ENCODE peak calls at places on chromosomes 7 and 10, in nine cellular contexts. O is stimulated activated CD8-positive, alpha-beta memory T cell treated with anti-CD3 and anti-CD28 coated beads, Interleukin-15, amount 100 ng/mL, for 1 hour; J is cardiac muscle cell; B is GM04504; R is nucleus accumbens; D is CD4-positive, alpha-beta T cell; Y is NCI-H1694; X is caudate nucleus; S is activated CD4-positive, alpha-beta T cell treated with anti-CD3 and anti-CD28 coated beads for 24 hours. N is an unnamed sample.

GRCh38 chr7:138459300-138460175 is 521 bp upstream of the TRIM24 start:
- DNase-seq in J (peak), Y (peak), R (peak), O (peak), B (no peak), S (peak), D (peak), X (peak), N (peak)

GRCh38 chr7:10889266-10889898 is 84.3 kb upstream of the PHF14 start:
- DNase-seq in X (no peak), J (peak), O (peak), R (no peak), S (peak), B (no peak), D (peak), Y (peak), N (peak)

GRCh38 chr10:89419548-89419947 is 5.2 kb downstream of the IFIT5 start:
- DNase-seq in S (no peak), R (no peak), J (no peak), D (no peak), B (no peak), X (no peak), O (no peak), Y (no peak), N (no peak)

GRCh38 chr7:153887756-153888591 is 164.2 kb upstream of the DPP6 start:
- DNase-seq in D (no peak), R (no peak), O (no peak), B (no peak), S (no peak), Y (no peak), J (peak), X (no peak), N (no peak)

GRCh38 chr7:27608776-27609495 is 53.7 kb downstream of the HIBADH start:
- DNase-seq in O (no peak), X (no peak), R (no peak), D (no peak), Y (no peak), J (no peak), S (no peak), B (no peak), N (no peak)

GRCh38 chr7:3879337-3880054 is 578.4 kb downstream of the SDK1 start:
- DNase-seq in J (no peak), S (no peak), O (no peak), Y (peak), X (no peak), R (no peak), D (no peak), B (no peak), N (peak)

GRCh38 chr10:132096863-132097478 is 31.2 kb downstream of the JAKMIP3 start:
- DNase-seq in Y (no peak), B (no peak), X (no peak), S (no peak), D (no peak), O (no peak), R (no peak), J (no peak), N (no peak)

GRCh38 chr10:18607503-18607902 is 43.9 kb downstream of the NSUN6 start:
- DNase-seq in B (peak), D (no peak), O (no peak), R (no peak), Y (peak), X (no peak), J (peak), S (no peak), N (peak)

GRCh38 chr10:86969421-86970041 is 1.2 kb downstream of the ADIRF start:
- DNase-seq in B (no peak), J (no peak), Y (no peak), D (no peak), O (no peak), R (no peak), S (no peak), X (no peak), N (no peak)

GRCh38 chr10:11858093-11858492 is 34.9 kb downstream of the PROSER2 start:
- DNase-seq in S (no peak), R (no peak), O (no peak), B (no peak), X (no peak), J (no peak), Y (no peak), D (no peak), N (no peak)